ENCODE peak calls at places on chromosomes 11 and 22, in four cellular contexts. L is brain microvascular endothelial cell, P is sigmoid colon, W is tibial nerve. A is an unnamed sample.
A peak's percentile ranks its signal among the peaks of the same experiment; 100 is the strongest.

GRCh38 chr11:36233226-36233625 is 56.0 kb downstream of the COMMD9 start:
- DNase-seq in P (no peak), L (peak; percentile 90), W (no peak), A (no peak)

GRCh38 chr11:3095712-3096361 is 38.6 kb upstream of the CARS1 start:
- DNase-seq in P (peak; percentile 81), W (peak; percentile 43), L (peak; percentile 75), A (no peak)

GRCh38 chr11:67694875-67695555 is 20.6 kb upstream of the ALDH3B2 start:
- DNase-seq in L (no peak), P (no peak), W (no peak), A (no peak)

GRCh38 chr11:10366568-10367331 is 61.9 kb downstream of the ADM start:
- DNase-seq in P (peak; percentile 95), L (peak; percentile 96), W (peak; percentile 92), A (peak; percentile 84)

GRCh38 chr11:109745996-109746625 is 324.1 kb downstream of the C11orf87 start:
- DNase-seq in W (no peak), L (no peak), P (no peak), A (no peak)

GRCh38 chr22:33513388-33514336 is 406.6 kb downstream of the LARGE1 start:
- DNase-seq in W (no peak), L (peak; percentile 33), P (no peak), A (no peak)

GRCh38 chr22:36433318-36434231 is 45.8 kb upstream of the MYH9 start:
- DNase-seq in P (no peak), W (no peak), L (no peak), A (no peak)

GRCh38 chr11:32229566-32230240 is 138.8 kb downstream of the RCN1 start:
- DNase-seq in W (no peak), P (no peak), L (no peak), A (no peak)

GRCh38 chr11:46277313-46277622 is 194 bp upstream of the CREB3L1 start:
- DNase-seq in L (peak; percentile 66), W (peak; percentile 63), P (peak; percentile 81), A (no peak)

GRCh38 chr11:3123761-3124733 is 41.1 kb downstream of the OSBPL5 start:
- DNase-seq in L (peak; percentile 92), P (peak; percentile 97), W (peak; percentile 93), A (peak; percentile 95)

GRCh38 chr22:23261900-23262450 is 81.7 kb downstream of the BCR start:
- DNase-seq in P (no peak), L (no peak), W (no peak), A (no peak)

GRCh38 chr11:8870461-8871282 is 40.3 kb upstream of the AKIP1 start:
- DNase-seq in W (peak; percentile 48), P (peak; percentile 79), L (peak; percentile 58), A (peak; percentile 75)

GRCh38 chr22:42745118-42745517 is 24.4 kb upstream of the A4GALT start:
- DNase-seq in L (peak; percentile 44), P (no peak), W (no peak), A (no peak)

GRCh38 chr11:12526789-12527188 is 147.4 kb upstream of the TEAD1 start:
- DNase-seq in W (no peak), L (peak; percentile 57), P (no peak), A (no peak)

GRCh38 chr11:28350216-28350615 is 242.0 kb downstream of the METTL15 start:
- DNase-seq in W (no peak), L (no peak), P (no peak), A (no peak)

GRCh38 chr11:28346209-28346608 is 238.0 kb downstream of the METTL15 start:
- DNase-seq in W (no peak), P (no peak), L (no peak), A (no peak)

GRCh38 chr11:28343304-28344233 is 235.4 kb downstream of the METTL15 start:
- DNase-seq in L (peak; percentile 80), W (no peak), P (no peak), A (no peak)

GRCh38 chr11:28347351-28347750 is 239.2 kb downstream of the METTL15 start:
- DNase-seq in P (no peak), L (no peak), W (no peak), A (no peak)

GRCh38 chr11:28346721-28347120 is 238.5 kb downstream of the METTL15 start:
- DNase-seq in W (no peak), L (no peak), P (no peak), A (no peak)
- H3K27ac ChIP-seq in W (no peak overlapping the region), L (no peak overlapping the region), P (no peak overlapping the region), A (no peak overlapping the region)

GRCh38 chr11:78689558-78690153 is 115.0 kb upstream of the NARS2 start:
- DNase-seq in L (no peak), W (no peak), P (peak; percentile 22), A (no peak)
- H3K27ac ChIP-seq in L (no peak overlapping the region), W (no peak overlapping the region), P (no peak overlapping the region), A (no peak overlapping the region)

DNA sequence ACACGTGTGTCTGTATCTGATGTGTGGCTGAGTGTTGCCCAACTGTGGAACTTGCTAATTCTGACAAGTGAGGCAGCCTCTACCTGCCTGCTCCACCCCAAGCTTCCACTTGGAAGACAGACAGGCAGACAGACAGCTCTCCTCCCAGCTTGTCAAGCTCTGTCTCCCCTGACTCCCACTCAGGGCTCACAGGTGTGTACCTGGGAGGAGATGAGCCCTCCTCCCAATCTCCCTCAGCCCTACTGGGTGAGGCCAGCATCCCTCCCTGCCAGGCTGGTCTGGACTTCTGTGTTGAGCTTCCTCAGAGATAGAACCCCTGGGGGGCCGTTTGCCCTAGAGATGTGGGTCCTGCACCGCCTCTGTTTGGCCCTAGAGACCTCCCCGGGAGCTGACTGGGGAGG is 1.0 kb upstream of the CHRM1 start:
- DNase-seq in P (no peak), W (no peak), L (no peak), A (no peak)
- H3K27ac ChIP-seq in P (no peak overlapping the region), W (no peak overlapping the region), L (no peak overlapping the region), A (no peak overlapping the region)

DNA sequence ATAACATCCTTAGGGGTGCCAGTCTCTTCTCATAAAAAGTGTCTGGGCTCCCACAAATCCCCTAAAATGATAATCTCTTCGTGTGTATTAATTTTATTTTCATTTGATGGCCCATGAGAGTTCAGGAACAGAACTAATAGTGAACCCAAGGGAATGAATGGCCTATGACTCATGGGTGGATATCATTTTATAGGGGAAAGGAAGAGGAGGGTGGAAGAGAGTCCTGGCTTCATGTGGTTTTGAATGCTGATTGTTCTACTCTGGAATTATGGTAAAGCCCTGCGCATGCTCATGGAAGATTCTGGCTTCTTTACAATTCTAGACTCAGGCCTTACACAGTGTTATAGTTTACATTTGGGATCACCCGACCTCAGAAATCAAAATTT is 35.3 kb downstream of the MAML2 start:
- DNase-seq in W (no peak), P (no peak), L (peak; percentile 90), A (no peak)
- H3K27ac ChIP-seq in W (peak overlapping the region; percentile 85), P (peak overlapping the region; percentile 81), L (peak overlapping the region; percentile 96), A (peak overlapping the region; percentile 74)

DNA sequence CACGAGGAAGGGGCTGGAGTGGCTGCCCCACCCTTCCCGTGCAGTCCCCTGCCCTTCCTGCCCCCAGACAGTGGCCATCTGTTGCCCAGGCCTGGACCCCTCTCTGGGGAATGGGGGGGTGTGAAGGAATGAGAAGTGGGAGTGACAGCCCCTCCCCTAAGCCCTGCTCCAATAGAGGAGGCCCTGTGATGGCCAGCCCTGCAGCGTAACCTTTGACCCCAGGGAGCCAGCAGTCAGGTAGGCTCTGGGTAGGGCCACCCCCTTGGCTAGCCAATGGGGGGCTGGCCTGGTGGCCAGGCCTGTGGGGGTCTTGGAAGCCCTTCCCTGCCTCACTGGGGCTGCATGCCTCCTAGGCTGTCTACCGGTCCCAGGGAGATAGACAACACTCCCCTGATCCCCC is 6.6 kb downstream of the FLRT1 start:
- DNase-seq in W (no peak), P (no peak), L (no peak), A (no peak)
- H3K27ac ChIP-seq in W (peak overlapping the region; percentile 82), P (no peak overlapping the region), L (no peak overlapping the region), A (no peak overlapping the region)

GRCh38 chr11:121459413-121460041 is 6.8 kb upstream of the SORL1-AS1 start:
- DNase-seq in P (no peak), L (no peak), W (no peak), A (no peak)

GRCh38 chr11:121463689-121464335 is 11.0 kb upstream of the SORL1-AS1 start:
- DNase-seq in W (no peak), P (no peak), L (no peak), A (no peak)

GRCh38 chr11:121458551-121458950 is 5.8 kb upstream of the SORL1-AS1 start:
- DNase-seq in P (no peak), L (no peak), W (no peak), A (no peak)

GRCh38 chr11:121461843-121462242 is 9.1 kb upstream of the SORL1-AS1 start:
- DNase-seq in L (no peak), W (no peak), P (no peak), A (no peak)

DNA sequence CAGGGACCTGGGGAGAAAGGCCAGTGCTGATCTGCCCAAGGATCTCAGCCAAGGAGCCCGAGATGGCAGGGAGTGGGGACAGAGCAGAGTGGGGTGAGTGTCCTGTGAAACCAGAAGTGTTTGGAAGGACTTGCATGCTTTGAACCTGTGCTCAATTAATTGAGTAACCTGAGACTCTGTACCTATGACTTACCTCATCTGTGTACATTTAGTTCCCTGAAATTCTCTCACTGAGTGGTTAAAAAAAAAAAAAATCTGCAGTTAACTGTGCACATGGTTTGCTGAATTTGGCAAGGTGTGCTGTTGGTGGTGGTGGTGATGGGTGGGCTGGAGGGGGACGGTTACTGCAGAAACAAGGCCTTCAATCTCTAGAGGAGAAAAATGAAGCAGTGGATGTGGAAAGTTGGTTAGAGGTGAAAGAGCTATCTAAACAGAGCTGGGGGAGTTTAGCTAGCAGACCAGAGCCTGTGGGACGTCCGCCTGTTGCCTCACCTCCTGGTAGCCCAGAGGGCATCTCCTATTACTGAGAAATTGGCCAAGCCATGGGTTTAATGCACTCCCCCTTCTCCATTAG is 8.3 kb upstream of the SORL1-AS1 start:
- DNase-seq in W (no peak), P (no peak), L (no peak), A (no peak)
- H3K27ac ChIP-seq in W (no peak overlapping the region), P (no peak overlapping the region), L (no peak overlapping the region), A (no peak overlapping the region)

DNA sequence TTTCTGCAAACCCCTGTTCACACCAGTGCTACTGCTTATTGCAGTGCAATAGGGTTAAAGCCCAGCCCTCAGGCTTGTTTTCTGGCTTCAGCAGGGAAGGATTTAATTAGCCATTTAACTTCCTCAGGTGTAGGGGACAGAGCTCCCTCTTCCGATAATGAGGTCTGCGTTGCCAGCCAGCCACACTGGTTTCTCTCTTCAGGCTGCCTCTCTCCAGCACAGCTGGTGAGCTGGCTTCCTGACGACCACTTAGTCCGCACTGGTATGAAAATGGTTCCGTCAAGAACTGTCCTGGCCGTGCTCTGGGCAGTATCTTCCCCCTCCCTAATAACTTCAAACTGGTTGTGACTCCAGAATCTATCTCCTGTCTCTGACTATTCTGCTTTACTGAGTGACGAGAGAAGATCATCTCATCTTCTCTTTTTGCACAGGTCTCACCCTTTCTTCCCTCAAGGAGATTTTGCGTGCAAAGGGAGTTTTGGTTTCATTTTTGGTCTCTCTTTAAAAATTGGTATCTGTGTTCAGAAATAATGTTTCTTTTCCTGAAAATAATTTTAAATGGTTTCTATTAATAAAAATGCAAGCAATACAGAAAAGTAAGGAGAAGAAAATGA is 49.2 kb downstream of the CNTN5 start:
- DNase-seq in P (peak; percentile 48), L (peak; percentile 26), W (no peak), A (no peak)
- H3K27ac ChIP-seq in P (no peak overlapping the region), L (no peak overlapping the region), W (no peak overlapping the region), A (no peak overlapping the region)

GRCh38 chr11:34811858-34812257 is 104.3 kb downstream of the APIP start:
- DNase-seq in P (no peak), W (no peak), L (no peak), A (no peak)
- H3K27ac ChIP-seq in P (no peak overlapping the region), W (no peak overlapping the region), L (no peak overlapping the region), A (no peak overlapping the region)

GRCh38 chr11:78231962-78232459 is 43.3 kb downstream of the USP35 start:
- DNase-seq in P (no peak), W (no peak), L (no peak), A (peak; percentile 19)
- H3K27ac ChIP-seq in P (peak overlapping the region; percentile 41), W (no peak overlapping the region), L (no peak overlapping the region), A (peak overlapping the region; percentile 25)